ENCODE peak calls at places on chromosomes 2 and 18, in ten cellular contexts. One of them, this sample, is unnamed.

GRCh38 chr2:141878016-141878415 is 252.8 kb downstream of the LRP1B start:
- DNase-seq in NCI-H774: no peak
- DNase-seq in RKO: no peak
- DNase-seq in omental fat pad: no peak
- DNase-seq in fibroblast of pulmonary artery: no peak
- DNase-seq in HS-5: no peak
- DNase-seq in substantia nigra: no peak
- DNase-seq in WTC11: no peak
- DNase-seq in neural crest cell: no peak
- DNase-seq in T-helper 2 cell: no peak
- DNase-seq in this sample: no peak

GRCh38 chr2:237492137-237492890 is 5.3 kb downstream of the MLPH start:
- DNase-seq in NCI-H774: no peak
- DNase-seq in RKO: no peak
- DNase-seq in omental fat pad: no peak
- DNase-seq in fibroblast of pulmonary artery: no peak
- DNase-seq in HS-5: no peak
- DNase-seq in substantia nigra: no peak
- DNase-seq in WTC11: no peak
- DNase-seq in neural crest cell: no peak
- DNase-seq in T-helper 2 cell: no peak
- DNase-seq in this sample: no peak

GRCh38 chr18:32300914-32301313 is 111.1 kb downstream of the MEP1B start:
- DNase-seq in NCI-H774: no peak
- DNase-seq in RKO: no peak
- DNase-seq in omental fat pad: no peak
- DNase-seq in fibroblast of pulmonary artery: peak; percentile 76
- DNase-seq in HS-5: no peak
- DNase-seq in substantia nigra: no peak
- DNase-seq in WTC11: no peak
- DNase-seq in neural crest cell: no peak
- DNase-seq in T-helper 2 cell: no peak
- DNase-seq in this sample: no peak

GRCh38 chr2:95031076-95031725 is 5.7 kb downstream of the MAL start:
- DNase-seq in NCI-H774: no peak
- DNase-seq in RKO: no peak
- DNase-seq in omental fat pad: no peak
- DNase-seq in fibroblast of pulmonary artery: no peak
- DNase-seq in HS-5: no peak
- DNase-seq in substantia nigra: no peak
- DNase-seq in WTC11: no peak
- DNase-seq in neural crest cell: no peak
- DNase-seq in T-helper 2 cell: no peak
- DNase-seq in this sample: no peak

GRCh38 chr2:146964494-146964893 is 880.3 kb upstream of the ACVR2A start:
- DNase-seq in NCI-H774: no peak
- DNase-seq in RKO: no peak
- DNase-seq in omental fat pad: no peak
- DNase-seq in fibroblast of pulmonary artery: no peak
- DNase-seq in HS-5: no peak
- DNase-seq in substantia nigra: no peak
- DNase-seq in WTC11: no peak
- DNase-seq in neural crest cell: no peak
- DNase-seq in T-helper 2 cell: no peak
- DNase-seq in this sample: no peak

GRCh38 chr2:64945973-64946736 is 43.0 kb upstream of the SLC1A4 start:
- DNase-seq in NCI-H774: no peak
- DNase-seq in RKO: no peak
- DNase-seq in omental fat pad: no peak
- DNase-seq in fibroblast of pulmonary artery: no peak
- DNase-seq in HS-5: no peak
- DNase-seq in substantia nigra: no peak
- DNase-seq in WTC11: no peak
- DNase-seq in neural crest cell: no peak
- DNase-seq in T-helper 2 cell: peak; percentile 25
- DNase-seq in this sample: no peak

GRCh38 chr2:228839506-228839905 is 431.6 kb downstream of the PID1 start:
- DNase-seq in NCI-H774: no peak
- DNase-seq in RKO: no peak
- DNase-seq in omental fat pad: no peak
- DNase-seq in fibroblast of pulmonary artery: no peak
- DNase-seq in HS-5: no peak
- DNase-seq in substantia nigra: no peak
- DNase-seq in WTC11: no peak
- DNase-seq in neural crest cell: no peak
- DNase-seq in T-helper 2 cell: no peak
- DNase-seq in this sample: no peak

GRCh38 chr18:27921392-27921791 is 255.5 kb downstream of the CDH2 start:
- DNase-seq in NCI-H774: no peak
- DNase-seq in RKO: no peak
- DNase-seq in omental fat pad: no peak
- DNase-seq in fibroblast of pulmonary artery: no peak
- DNase-seq in HS-5: no peak
- DNase-seq in substantia nigra: no peak
- DNase-seq in WTC11: no peak
- DNase-seq in neural crest cell: no peak
- DNase-seq in T-helper 2 cell: no peak
- DNase-seq in this sample: peak; percentile 18

GRCh38 chr2:178241852-178242551 is 47.7 kb downstream of the OSBPL6 start:
- DNase-seq in NCI-H774: peak; percentile 53
- DNase-seq in RKO: peak; percentile 83
- DNase-seq in omental fat pad: no peak
- DNase-seq in fibroblast of pulmonary artery: peak; percentile 97
- DNase-seq in HS-5: peak; percentile 83
- DNase-seq in substantia nigra: peak; percentile 25
- DNase-seq in WTC11: no peak
- DNase-seq in neural crest cell: no peak
- DNase-seq in T-helper 2 cell: no peak
- DNase-seq in this sample: peak; percentile 29

GRCh38 chr2:37370666-37371065 is 26.2 kb downstream of the QPCT start:
- DNase-seq in NCI-H774: no peak
- DNase-seq in RKO: no peak
- DNase-seq in omental fat pad: no peak
- DNase-seq in fibroblast of pulmonary artery: no peak
- DNase-seq in HS-5: no peak
- DNase-seq in substantia nigra: no peak
- DNase-seq in WTC11: no peak
- DNase-seq in neural crest cell: no peak
- DNase-seq in T-helper 2 cell: no peak
- DNase-seq in this sample: no peak

GRCh38 chr18:49846263-49846662 is 32.9 kb upstream of the ACAA2 start:
- DNase-seq in NCI-H774: no peak
- DNase-seq in RKO: no peak
- DNase-seq in omental fat pad: no peak
- DNase-seq in fibroblast of pulmonary artery: peak; percentile 49
- DNase-seq in HS-5: no peak
- DNase-seq in substantia nigra: no peak
- DNase-seq in WTC11: no peak
- DNase-seq in neural crest cell: no peak
- DNase-seq in T-helper 2 cell: no peak
- DNase-seq in this sample: no peak

GRCh38 chr18:7234061-7234460 is 3.2 kb downstream of the LRRC30 start:
- DNase-seq in NCI-H774: no peak
- DNase-seq in RKO: no peak
- DNase-seq in omental fat pad: no peak
- DNase-seq in fibroblast of pulmonary artery: no peak
- DNase-seq in HS-5: no peak
- DNase-seq in substantia nigra: no peak
- DNase-seq in WTC11: no peak
- DNase-seq in neural crest cell: no peak
- DNase-seq in T-helper 2 cell: no peak
- DNase-seq in this sample: no peak

GRCh38 chr2:7014201-7014640 is 97.0 kb downstream of the RNF144A start:
- DNase-seq in NCI-H774: no peak
- DNase-seq in RKO: peak; percentile 3
- DNase-seq in omental fat pad: no peak
- DNase-seq in fibroblast of pulmonary artery: peak; percentile 44
- DNase-seq in HS-5: no peak
- DNase-seq in substantia nigra: peak; percentile 54
- DNase-seq in WTC11: peak; percentile 32
- DNase-seq in neural crest cell: no peak
- DNase-seq in T-helper 2 cell: no peak
- DNase-seq in this sample: no peak

GRCh38 chr2:164739966-164740365 is 101.7 kb downstream of the COBLL1 start:
- DNase-seq in NCI-H774: no peak
- DNase-seq in RKO: peak; percentile 59
- DNase-seq in omental fat pad: no peak
- DNase-seq in fibroblast of pulmonary artery: peak; percentile 61
- DNase-seq in HS-5: peak; percentile 49
- DNase-seq in substantia nigra: no peak
- DNase-seq in WTC11: no peak
- DNase-seq in neural crest cell: no peak
- DNase-seq in T-helper 2 cell: no peak
- DNase-seq in this sample: no peak

GRCh38 chr18:45723921-45724320 is at the start of gene SLC14A1:
- DNase-seq in NCI-H774: no peak
- DNase-seq in RKO: no peak
- DNase-seq in omental fat pad: no peak
- DNase-seq in fibroblast of pulmonary artery: no peak
- DNase-seq in HS-5: no peak
- DNase-seq in substantia nigra: no peak
- DNase-seq in WTC11: no peak
- DNase-seq in neural crest cell: no peak
- DNase-seq in T-helper 2 cell: no peak
- DNase-seq in this sample: no peak

GRCh38 chr2:112204411-112204810 is 50.4 kb downstream of the ZC3H8 start:
- DNase-seq in NCI-H774: no peak
- DNase-seq in RKO: peak; percentile 47
- DNase-seq in omental fat pad: no peak
- DNase-seq in fibroblast of pulmonary artery: peak; percentile 36
- DNase-seq in HS-5: no peak
- DNase-seq in substantia nigra: no peak
- DNase-seq in WTC11: no peak
- DNase-seq in neural crest cell: no peak
- DNase-seq in T-helper 2 cell: no peak
- DNase-seq in this sample: no peak

This sample was measured in Calu3.